ENCODE peak calls at places on chromosomes 16 and 17, in seven cellular contexts. H, B, C, G, Y, O and Z are unnamed samples.

GRCh38 chr17:63029520-63029919 is 63.5 kb downstream of the TANC2 start:
- DNase-seq in H (peak), B (no peak), O (no peak), Y (no peak), C (no peak), G (no peak), Z (no peak)

GRCh38 chr16:29862383-29862883 is 593 bp downstream of the CDIPT start:
- DNase-seq in G (peak), B (peak), O (no peak), Y (no peak), H (no peak), C (no peak), Z (no peak)

GRCh38 chr17:74493381-74493833 is 27.0 kb downstream of the CD300A start:
- DNase-seq in B (peak), C (peak), Y (peak), G (peak), H (peak), O (peak), Z (peak)

GRCh38 chr16:29826342-29826695 is 6.1 kb downstream of the MVP start:
- DNase-seq in Y (no peak), H (no peak), B (no peak), C (no peak), G (no peak), O (no peak), Z (no peak)

GRCh38 chr16:89417352-89417751 is 73.0 kb downstream of the ANKRD11 start:
- DNase-seq in Y (no peak), G (no peak), B (peak), O (no peak), C (no peak), H (no peak), Z (no peak)

GRCh38 chr17:75983501-75984181 is 4.6 kb downstream of the TEN1 start:
- DNase-seq in O (no peak), Y (no peak), H (no peak), G (no peak), B (no peak), C (no peak), Z (no peak)

GRCh38 chr16:52773026-52773425 is 226.1 kb upstream of the TOX3 start:
- DNase-seq in H (no peak), C (no peak), Y (no peak), O (no peak), G (no peak), B (no peak), Z (no peak)

GRCh38 chr17:75370288-75370687 is 35.2 kb downstream of the GRB2 start:
- DNase-seq in O (no peak), C (no peak), Y (no peak), G (no peak), H (no peak), B (no peak), Z (no peak)

GRCh38 chr16:17312100-17312732 is 158.5 kb downstream of the XYLT1 start:
- DNase-seq in B (peak), G (no peak), H (no peak), C (no peak), Y (no peak), O (no peak), Z (no peak)

GRCh38 chr16:72952404-72953301 is 95.3 kb downstream of the ZFHX3 start:
- DNase-seq in G (no peak), B (no peak), Y (no peak), H (peak), C (no peak), O (no peak), Z (peak)

GRCh38 chr16:78505544-78506371 is 406.3 kb downstream of the WWOX start:
- DNase-seq in C (no peak), O (no peak), B (no peak), G (no peak), Y (no peak), H (peak), Z (peak)

GRCh38 chr16:57577691-57578224 is 35.3 kb downstream of the ADGRG5 start:
- DNase-seq in G (no peak), H (no peak), C (no peak), Y (peak), B (no peak), O (no peak), Z (no peak)

GRCh38 chr16:70611224-70611598 is 35.1 kb upstream of the IL34 start:
- DNase-seq in B (no peak), O (no peak), Y (no peak), H (no peak), C (no peak), G (no peak), Z (no peak)

GRCh38 chr17:43151880-43152456 is 19.0 kb upstream of the NBR1 start:
- DNase-seq in Y (no peak), C (no peak), B (no peak), G (no peak), O (no peak), H (no peak), Z (no peak)

GRCh38 chr16:86609115-86609514 is 30.8 kb downstream of the FOXL1 start:
- DNase-seq in C (no peak), Y (no peak), G (peak), O (no peak), B (no peak), H (peak), Z (peak)

GRCh38 chr16:86519649-86520316 is 9.5 kb downstream of the FOXF1 start:
- DNase-seq in H (peak), G (peak), O (peak), Y (peak), C (no peak), B (peak), Z (peak)

GRCh38 chr17:70078549-70078948 is 3.5 kb downstream of the KCNJ16 start:
- DNase-seq in B (no peak), H (no peak), O (no peak), C (no peak), G (no peak), Y (no peak), Z (no peak)

GRCh38 chr17:62343764-62344163 is 36.6 kb upstream of the EFCAB3 start:
- DNase-seq in O (no peak), C (no peak), Y (no peak), B (no peak), G (no peak), H (no peak), Z (no peak)

GRCh38 chr16:26220894-26221293 is 529.1 kb downstream of the HS3ST4 start:
- DNase-seq in G (no peak), C (no peak), Y (no peak), B (no peak), H (no peak), O (no peak), Z (no peak)

GRCh38 chr16:67111951-67112444 is 2.3 kb downstream of the PHAF1 start:
- DNase-seq in G (no peak), O (no peak), H (no peak), Y (no peak), C (no peak), B (no peak), Z (no peak)

DNA sequence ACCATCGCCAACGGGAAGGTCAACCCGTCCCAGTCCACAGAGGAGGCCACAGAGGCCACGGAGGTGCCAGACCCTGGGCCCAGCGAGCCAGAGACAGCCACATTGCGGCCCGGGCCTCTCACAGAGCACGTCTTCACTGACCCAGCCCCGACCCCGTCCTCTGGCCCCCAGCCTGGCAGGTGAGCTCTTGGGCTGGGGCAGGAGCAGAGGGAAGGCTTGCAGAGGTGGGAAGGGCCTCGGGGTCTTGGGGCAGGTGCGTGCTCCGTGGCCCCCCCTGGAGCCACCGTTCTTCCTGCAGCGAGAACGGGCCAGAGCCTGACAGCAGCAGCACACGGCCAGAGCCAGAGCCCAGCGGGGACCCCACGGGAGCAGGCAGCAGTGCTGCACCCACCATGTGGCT is 5.1 kb downstream of the NME3 start:
- DNase-seq in G (no peak), Y (no peak), O (no peak), B (no peak), H (no peak), C (no peak), Z (no peak)
- H3K4me3 ChIP-seq in G (no peak), Y (no peak), O (no peak), B (no peak), H (no peak), C (no peak), Z (no peak)

DNA sequence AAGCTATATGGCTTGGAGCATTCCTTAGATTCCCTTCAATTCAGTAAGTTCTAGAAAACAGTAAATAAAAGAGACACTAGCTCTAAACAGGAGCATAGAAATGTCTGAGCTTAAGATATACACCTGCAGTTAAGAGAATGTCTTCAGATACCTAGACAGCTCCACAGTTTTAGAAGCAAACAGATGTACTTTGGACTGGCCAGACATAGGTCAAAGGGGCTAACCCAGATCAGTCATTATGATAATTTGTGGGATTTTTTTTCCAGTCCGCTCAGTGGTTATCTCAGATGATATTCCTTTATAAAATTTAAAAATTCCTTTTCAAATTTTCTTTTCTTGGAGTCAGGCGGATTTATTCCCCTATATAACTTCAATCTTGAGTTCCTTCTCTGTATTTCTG is 65.8 kb upstream of the RASL10B start:
- DNase-seq in H (no peak), B (no peak), C (no peak), Y (no peak), G (no peak), O (no peak), Z (no peak)
- H3K4me3 ChIP-seq in H (no peak), B (no peak), C (no peak), Y (no peak), G (no peak), O (no peak), Z (no peak)

GRCh38 chr16:11582157-11582814 is 4.4 kb downstream of the LITAF start:
- DNase-seq in G (no peak), Y (no peak), H (no peak), O (no peak), C (no peak), B (no peak), Z (no peak)
- H3K4me3 ChIP-seq in G (no peak), Y (no peak), H (no peak), O (no peak), C (peak), B (no peak), Z (no peak)

DNA sequence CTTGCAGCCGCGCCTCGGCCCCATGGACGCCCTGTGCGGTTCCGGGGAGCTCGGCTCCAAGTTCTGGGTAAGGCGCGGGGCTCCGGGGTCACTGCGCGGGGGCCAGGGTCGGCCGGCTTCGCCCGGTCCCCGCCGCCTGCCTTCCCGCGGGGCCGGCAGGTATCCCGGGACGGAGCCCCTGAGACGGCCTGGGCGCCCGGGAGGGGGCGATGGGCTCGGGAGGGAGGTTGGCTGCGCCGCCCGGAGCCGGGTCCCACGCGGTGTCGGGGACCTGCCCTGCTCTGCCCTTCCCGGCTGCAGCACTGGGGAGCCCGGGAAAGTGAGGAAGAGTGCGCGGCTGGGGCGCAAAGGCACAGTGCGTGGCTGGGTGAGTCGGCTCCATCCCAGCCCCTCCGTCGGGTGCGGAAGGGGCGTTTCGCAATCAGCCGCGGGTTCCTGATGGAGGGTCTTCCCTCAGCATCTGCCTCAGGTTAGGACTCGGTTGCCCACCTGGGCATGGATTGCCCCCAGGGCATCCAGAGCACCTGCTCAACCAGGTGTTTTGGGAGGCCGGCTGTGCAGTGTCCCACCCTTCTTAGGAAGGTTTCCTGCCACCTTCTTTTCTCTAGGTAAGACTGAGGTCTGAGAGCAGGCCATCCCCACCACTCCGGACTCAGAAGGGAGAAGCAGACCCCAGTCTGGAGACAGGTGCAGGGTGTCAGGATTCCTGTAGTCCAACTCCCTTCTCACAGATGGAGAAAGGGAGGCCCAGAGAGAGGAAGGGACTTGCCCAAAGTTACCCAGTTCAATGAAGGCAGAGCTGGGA is 436 bp downstream of the ABCC3 start:
- DNase-seq in O (no peak), B (no peak), C (peak), Y (no peak), H (no peak), G (no peak), Z (no peak)
- H3K4me3 ChIP-seq in O (peak), B (peak), C (peak), Y (no peak), H (peak), G (peak), Z (no peak)

DNA sequence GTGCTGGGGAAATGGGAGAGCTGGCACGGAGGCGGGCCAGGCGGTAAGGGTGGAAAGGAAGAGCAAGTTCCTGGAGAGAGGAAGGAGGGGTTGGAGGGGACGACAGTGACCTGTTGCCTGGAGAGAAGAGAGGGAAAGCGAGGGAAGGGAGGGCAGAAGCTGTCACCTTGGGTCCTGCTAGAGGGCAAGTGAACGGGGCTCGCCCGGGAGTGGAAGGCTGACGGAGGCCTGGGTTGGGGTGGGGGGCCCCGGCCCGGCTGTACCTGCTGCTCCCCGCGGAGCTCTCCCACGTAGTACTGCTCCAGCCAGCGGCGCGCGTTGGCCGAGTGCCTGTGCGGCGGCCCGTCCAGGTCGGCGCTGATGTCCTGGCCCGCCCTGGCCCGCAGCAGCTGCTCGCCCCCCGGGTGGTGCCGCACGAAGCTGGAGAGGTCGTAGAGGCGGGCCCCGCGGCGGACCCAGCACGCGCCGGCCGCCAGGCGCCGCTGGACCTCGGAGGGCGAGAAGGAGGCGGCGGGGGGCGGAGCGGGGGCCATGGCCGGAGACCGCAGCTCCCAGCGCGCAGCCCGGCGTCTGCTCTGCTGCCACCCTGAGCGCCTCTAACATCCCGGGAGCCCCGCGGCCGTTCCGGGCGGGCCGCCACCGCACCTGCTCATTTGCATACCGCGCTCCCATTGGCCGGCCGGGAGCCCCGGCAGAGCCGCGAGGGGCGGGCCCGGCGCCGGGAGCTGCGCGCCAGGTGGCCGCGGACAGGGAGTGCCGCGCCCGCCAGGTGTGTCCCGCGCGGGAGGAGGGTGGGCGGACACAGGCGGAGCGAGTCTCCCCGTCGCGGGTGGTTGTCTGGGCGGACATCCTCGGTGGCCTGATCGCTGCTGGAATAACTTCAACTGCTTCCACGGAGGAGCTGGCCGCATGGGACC is at the start of gene FA2H:
- DNase-seq in Y (peak), C (peak), B (peak), H (peak), O (peak), G (peak), Z (peak)
- H3K4me3 ChIP-seq in Y (no peak), C (peak), B (peak), H (no peak), O (peak), G (peak), Z (no peak)

DNA sequence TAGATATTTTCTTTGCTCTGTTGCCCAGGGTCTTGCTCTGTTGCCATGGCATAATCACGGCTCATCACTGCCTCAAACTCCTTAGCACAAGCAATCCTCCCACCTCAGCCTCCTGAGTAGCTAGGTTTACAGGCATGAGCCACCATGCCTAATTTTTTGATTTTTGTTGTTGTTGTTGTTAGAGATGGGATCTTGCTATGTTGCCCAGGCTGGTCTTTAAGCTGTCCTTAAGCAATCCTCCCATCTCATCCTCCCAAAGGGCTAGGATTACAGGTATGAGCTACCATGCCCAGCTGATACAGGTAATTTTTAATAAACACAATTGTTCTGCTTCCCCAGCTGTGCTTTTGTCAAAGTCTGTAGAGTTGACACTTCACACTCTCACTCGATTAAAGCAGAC is 159.3 kb downstream of the PARN start:
- DNase-seq in H (no peak), O (no peak), B (no peak), G (no peak), C (no peak), Y (no peak), Z (no peak)
- H3K4me3 ChIP-seq in H (no peak), O (no peak), B (no peak), G (no peak), C (no peak), Y (no peak), Z (no peak)

DNA sequence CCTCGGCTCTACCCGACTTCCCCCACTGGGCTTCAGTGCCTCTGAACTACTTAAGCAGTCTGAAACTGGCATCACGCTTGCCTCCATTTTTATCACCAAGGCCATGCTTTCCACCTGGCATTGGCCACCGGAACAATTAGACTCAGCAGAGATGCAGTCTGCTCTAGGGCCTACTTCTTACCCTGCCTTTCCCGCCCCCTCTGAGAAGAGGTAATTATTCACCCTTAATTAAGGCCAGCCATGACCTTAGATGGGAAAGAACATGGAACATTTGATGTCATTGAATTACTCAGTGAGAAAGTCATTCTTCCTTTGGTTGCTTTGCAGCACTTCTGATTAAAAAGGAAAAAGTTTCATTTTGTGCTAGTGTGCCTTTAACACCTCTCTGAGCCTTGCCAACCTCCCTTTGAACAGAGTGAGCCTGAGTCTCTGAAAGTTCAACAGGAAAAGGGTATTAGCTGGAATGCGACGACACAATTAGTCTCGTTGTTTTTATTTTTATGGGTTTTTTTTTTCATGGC is 60.9 kb upstream of the TNRC6A start:
- DNase-seq in Y (no peak), G (peak), C (no peak), H (peak), B (no peak), O (no peak), Z (peak)
- H3K4me3 ChIP-seq in Y (no peak), G (no peak), C (no peak), H (no peak), B (no peak), O (no peak), Z (no peak)